ENCODE peak calls at places on chromosomes 12 and 14, in six cellular contexts. C is left ventricle myocardium inferior; I is CD4-positive, CD25-positive, alpha-beta regulatory T cell; B is lower leg skin; S is cerebellar cortex; D is RWPE1. N is an unnamed sample.

GRCh38 chr14:61705017-61705416 is 9.7 kb downstream of the HIF1A start:
- DNase-seq in I (no peak), S (no peak), C (no peak), D (no peak), B (no peak), N (no peak)

GRCh38 chr12:92879698-92880322 is 49.3 kb downstream of the EEA1 start:
- DNase-seq in C (no peak), D (no peak), S (no peak), B (no peak), I (no peak), N (no peak)

GRCh38 chr14:28780843-28781503 is 14.4 kb downstream of the FOXG1 start:
- DNase-seq in C (no peak), I (no peak), B (no peak), D (no peak), S (no peak), N (no peak)

GRCh38 chr12:40946612-40947194 is 241.4 kb upstream of the PDZRN4 start:
- DNase-seq in D (peak; percentile 24), I (peak; percentile 33), B (no peak), C (no peak), S (peak; percentile 62), N (no peak)

GRCh38 chr12:69405466-69405865 is 45.9 kb downstream of the YEATS4 start:
- DNase-seq in B (no peak), S (no peak), C (no peak), D (peak; percentile 80), I (no peak), N (peak; percentile 86)

GRCh38 chr14:31944256-31945073 is 132.6 kb upstream of the ARHGAP5 start:
- DNase-seq in B (no peak), S (peak; percentile 87), I (peak; percentile 89), D (no peak), C (no peak), N (no peak)

GRCh38 chr14:103729496-103730448 is 14.2 kb downstream of the ZFYVE21 start:
- DNase-seq in S (no peak), C (no peak), I (no peak), B (no peak), D (no peak), N (no peak)

GRCh38 chr12:125089083-125089482 is 23.8 kb downstream of the AACS start:
- DNase-seq in D (no peak), S (no peak), B (no peak), C (no peak), I (no peak), N (no peak)

GRCh38 chr12:94625531-94625930 is 24.8 kb downstream of the TMCC3 start:
- DNase-seq in I (no peak), D (no peak), B (no peak), S (no peak), C (no peak), N (no peak)

GRCh38 chr12:129486931-129487330 is 416.9 kb downstream of the TMEM132D start:
- DNase-seq in D (no peak), C (no peak), B (no peak), S (no peak), I (no peak), N (no peak)

GRCh38 chr12:24751181-24751580 is 197.7 kb downstream of the BCAT1 start:
- DNase-seq in D (no peak), I (no peak), S (no peak), B (no peak), C (no peak), N (no peak)

GRCh38 chr14:81269100-81269978 is 48.6 kb upstream of the GTF2A1 start:
- DNase-seq in I (peak; percentile 61), S (peak; percentile 61), D (peak; percentile 84), B (peak; percentile 55), C (no peak), N (no peak)

GRCh38 chr12:27635349-27635972 is 60.8 kb upstream of the REP15 start:
- DNase-seq in C (no peak), D (peak; percentile 34), S (peak; percentile 26), I (peak; percentile 35), B (no peak), N (no peak)

GRCh38 chr14:63432228-63432627 is 110.9 kb downstream of the PPP2R5E start:
- DNase-seq in S (no peak), D (no peak), B (no peak), I (no peak), C (no peak), N (no peak)

GRCh38 chr12:49187184-49187583 is 1.7 kb downstream of the TUBA1A start:
- DNase-seq in I (no peak), C (peak; percentile 52), S (peak; percentile 94), B (peak; percentile 71), D (no peak), N (no peak)

N was measured in foreskin keratinocyte.